ENCODE peak calls at places on chromosomes 1 and 21, in five cellular contexts. T is Peyer's patch, K is OCI-LY7, R is adrenal gland, N is PC-3. I is an unnamed sample. For H3K4me1, the result is how much of the 10 kb centered on the place peaks cover.

GRCh38 chr1:192439373-192440025 is 122.7 kb downstream of the RGS21 start:
- DNase-seq in T (no peak), K (no peak), R (no peak), N (peak), I (no peak)

GRCh38 chr1:32361674-32362473 is 411 bp downstream of the FAM229A start:
- DNase-seq in T (no peak), K (no peak), R (peak), N (no peak), I (peak)

GRCh38 chr1:59026472-59026948 is 242.7 kb upstream of the JUN start:
- DNase-seq in T (no peak), K (no peak), R (no peak), N (peak), I (no peak)

GRCh38 chr1:36352910-36353878 is 29.7 kb upstream of the EVA1B start:
- DNase-seq in T (no peak), K (no peak), R (no peak), N (peak), I (no peak)

GRCh38 chr1:43232482-43232881 is 37.3 kb upstream of the TMEM125 start:
- DNase-seq in T (no peak), K (no peak), R (no peak), N (no peak), I (no peak)

GRCh38 chr1:22154063-22154462 is 11.2 kb upstream of the WNT4 start:
- DNase-seq in T (no peak), K (no peak), R (no peak), N (no peak), I (no peak)

GRCh38 chr1:87149166-87150065 is 179.3 kb upstream of the LMO4 start:
- DNase-seq in T (no peak), K (no peak), R (no peak), N (peak), I (no peak)

GRCh38 chr1:8818325-8818775 is 910 bp upstream of the RERE start:
- DNase-seq in T (no peak), K (no peak), R (peak), N (peak), I (no peak)

GRCh38 chr1:246012271-246012854 is 494.7 kb downstream of the SMYD3 start:
- DNase-seq in T (no peak), K (peak), R (no peak), N (peak), I (peak)

GRCh38 chr1:112761714-112762480 is 46.8 kb upstream of the PPM1J start:
- DNase-seq in T (no peak), K (no peak), R (no peak), N (no peak), I (no peak)

GRCh38 chr1:153963850-153964331 is 554 bp upstream of the SLC39A1 start:
- DNase-seq in T (no peak), K (no peak), R (no peak), N (peak), I (no peak)

GRCh38 chr1:31689394-31689793 is 14.4 kb downstream of the COL16A1 start:
- DNase-seq in T (no peak), K (no peak), R (no peak), N (no peak), I (no peak)

GRCh38 chr1:168287237-168287664 is 6.6 kb downstream of the TBX19 start:
- DNase-seq in T (no peak), K (no peak), R (no peak), N (peak), I (no peak)

GRCh38 chr1:215665212-215665611 is 98.1 kb downstream of the KCTD3 start:
- DNase-seq in T (no peak), K (no peak), R (no peak), N (no peak), I (no peak)

GRCh38 chr1:55724551-55725325 is 509.6 kb upstream of the USP24 start:
- DNase-seq in T (no peak), K (no peak), R (no peak), N (peak), I (no peak)

GRCh38 chr21:45304945-45305344 is 17.2 kb upstream of the POFUT2 start:
- DNase-seq in T (no peak), K (no peak), R (no peak), N (no peak), I (no peak)

GRCh38 chr1:155061381-155062150 is 2.0 kb upstream of the EFNA4 start:
- DNase-seq in T (peak), K (peak), R (peak), N (peak), I (peak)

GRCh38 chr21:40950970-40951369 is 104.0 kb upstream of the DSCAM start:
- DNase-seq in T (no peak), K (no peak), R (no peak), N (no peak), I (no peak)

GRCh38 chr1:9596419-9597123 is 7.9 kb downstream of the TMEM201 start:
- DNase-seq in T (no peak), K (no peak), R (no peak), N (no peak), I (no peak)

GRCh38 chr1:53577141-53578100 is 118.2 kb downstream of the DMRTB1 start:
- DNase-seq in T (no peak), K (no peak), R (no peak), N (no peak), I (no peak)

GRCh38 chr1:111197598-111198289 is 2.7 kb downstream of the DENND2D start:
- DNase-seq in T (peak), K (peak), R (no peak), N (peak), I (peak)

GRCh38 chr1:110337704-110338199 is 1.4 kb upstream of the RBM15 start:
- DNase-seq in T (peak), K (peak), R (peak), N (no peak), I (no peak)

GRCh38 chr21:46346296-46347202 is 22.6 kb downstream of the PCNT start:
- DNase-seq in T (no peak), K (no peak), R (peak), N (no peak), I (no peak)

GRCh38 chr1:241423541-241424479 is 66.8 kb upstream of the RGS7 start:
- DNase-seq in T (no peak), K (no peak), R (peak), N (peak), I (no peak)

GRCh38 chr1:230174041-230174440 is 107.0 kb downstream of the GALNT2 start:
- DNase-seq in T (no peak), K (no peak), R (peak), N (no peak), I (no peak)

GRCh38 chr21:42031241-42031640 is 21.1 kb upstream of the ZBTB21 start:
- DNase-seq in T (no peak), K (no peak), R (no peak), N (no peak), I (no peak)

GRCh38 chr1:30492451-30492850 is 230.9 kb downstream of the MATN1 start:
- DNase-seq in T (no peak), K (no peak), R (no peak), N (no peak), I (no peak)

DNA sequence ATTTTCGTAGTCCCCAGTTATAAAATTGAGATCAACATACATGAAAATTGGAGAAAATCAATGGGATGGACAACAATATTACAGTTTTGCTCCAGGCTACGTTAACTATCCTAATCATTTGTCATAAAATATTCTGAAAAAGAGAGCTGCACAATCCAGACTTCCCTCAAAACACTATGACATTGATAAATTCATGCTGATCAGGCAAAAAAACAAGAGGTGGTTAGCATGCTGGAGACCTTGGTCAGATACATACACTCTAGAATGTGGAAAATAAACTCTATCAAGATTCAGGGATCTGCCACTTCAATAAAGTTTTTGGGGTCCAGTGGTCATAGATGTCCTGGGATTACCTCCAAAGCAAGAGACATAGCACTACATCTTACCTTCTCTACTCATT is 32.5 kb upstream of the ARHGAP29 start:
- DNase-seq in T (no peak), K (no peak), R (no peak), N (no peak), I (no peak)
- H3K27ac ChIP-seq in T (no peak), K (no peak), R (no peak), N (peak), I (no peak)

GRCh38 chr1:145990249-145991097 is 5.9 kb downstream of the TXNIP start:
- DNase-seq in T (peak), K (no peak), R (peak), N (no peak), I (no peak)

GRCh38 chr1:145986551-145986950 is 9.8 kb downstream of the TXNIP start:
- DNase-seq in T (peak), K (no peak), R (peak), N (no peak), I (no peak)

GRCh38 chr1:145985502-145986439 is 10.6 kb downstream of the TXNIP start:
- DNase-seq in T (peak), K (no peak), R (peak), N (peak), I (no peak)

GRCh38 chr1:145987926-145988325 is 8.5 kb downstream of the TXNIP start:
- DNase-seq in T (no peak), K (no peak), R (peak), N (no peak), I (no peak)

DNA sequence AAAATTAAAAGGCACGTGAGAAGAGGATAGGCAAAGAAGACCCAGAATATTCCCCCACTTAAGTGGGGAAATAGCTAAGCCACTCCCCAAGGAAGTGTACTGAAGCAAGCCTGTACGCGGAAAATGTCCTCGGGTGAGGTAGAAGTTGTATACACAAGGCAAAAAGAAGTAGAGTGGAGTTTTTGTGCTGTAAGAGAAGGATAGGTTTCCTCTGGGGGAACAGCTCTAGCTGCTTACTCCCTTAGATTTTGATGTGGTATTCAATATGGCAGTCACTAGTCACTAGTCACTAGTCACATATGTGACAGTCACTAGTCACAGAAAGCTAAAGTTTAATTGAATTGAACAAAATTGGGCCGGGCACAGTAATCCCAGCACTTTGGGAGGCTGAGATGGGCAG is 7.6 kb downstream of the TXNIP start:
- DNase-seq in T (peak), K (no peak), R (peak), N (no peak), I (peak)
- H3K4me3 ChIP-seq in T (no peak), K (no peak), R (no peak), N (no peak), I (no peak)

DNA sequence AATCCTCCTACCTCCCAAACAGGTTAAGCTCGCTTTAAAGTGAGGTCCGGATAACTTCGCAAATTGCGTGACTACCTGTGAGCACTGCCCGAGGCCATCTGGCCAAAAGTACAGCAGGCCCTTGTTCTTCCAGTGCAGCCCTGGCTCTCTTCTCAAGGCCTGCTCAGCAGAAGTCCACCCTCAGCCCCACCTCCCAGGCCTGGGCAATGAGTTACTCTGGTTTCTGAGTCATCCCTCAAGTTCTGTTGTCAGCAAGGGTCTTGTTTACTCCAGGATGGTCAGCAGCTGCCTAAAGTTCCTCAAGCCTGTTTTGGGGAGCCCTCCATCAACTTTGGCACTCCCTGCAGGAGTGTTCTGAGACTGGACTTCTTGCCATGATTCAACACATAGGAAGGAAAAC is 101.7 kb downstream of the BCAR3 start:
- DNase-seq in T (no peak), K (no peak), R (peak), N (peak), I (no peak)
- H3K4me1 ChIP-seq in T (under half), K (under half), R (under half), N (half or more), I (under half)

GRCh38 chr1:18944810-18945209 is 11.7 kb downstream of the IFFO2 start:
- DNase-seq in T (no peak), K (no peak), R (no peak), N (no peak), I (no peak)
- H3K27ac ChIP-seq in T (no peak), K (no peak), R (peak), N (no peak), I (peak)

I was measured in CD4-positive, alpha-beta memory T cell.